ENCODE peak calls at places on chromosomes 2 and 18, in four cellular contexts. A is neuronal stem cell, Z is tibial nerve, T is erythroblast. E is an unnamed sample.

GRCh38 chr2:189581354-189582139 is 961 bp upstream of the SLC40A1 start:
- DNase-seq in Z (no peak), T (peak), A (peak), E (peak)

GRCh38 chr2:105443610-105444598 is 45.1 kb upstream of the FHL2 start:
- DNase-seq in Z (no peak), T (no peak), A (no peak), E (no peak)

GRCh38 chr18:60053747-60054304 is 154.0 kb downstream of the PMAIP1 start:
- DNase-seq in T (peak), Z (no peak), A (no peak), E (no peak)

GRCh38 chr2:151506170-151506569 is 96.5 kb downstream of the RIF1 start:
- DNase-seq in A (no peak), T (no peak), Z (no peak), E (no peak)

GRCh38 chr2:144659731-144660275 is 139.9 kb upstream of the ZEB2 start:
- DNase-seq in Z (no peak), T (peak), A (no peak), E (no peak)

GRCh38 chr2:236820763-236821344 is 251.2 kb downstream of the ACKR3 start:
- DNase-seq in A (no peak), T (no peak), Z (no peak), E (no peak)

GRCh38 chr2:168434164-168434563 is 21.9 kb upstream of the CERS6 start:
- DNase-seq in A (no peak), T (peak), Z (no peak), E (no peak)

GRCh38 chr2:172079838-172080640 is 5.3 kb upstream of the DLX1 start:
- DNase-seq in Z (no peak), A (no peak), T (peak), E (no peak)

GRCh38 chr18:9596257-9596656 is 18.1 kb downstream of the PPP4R1 start:
- DNase-seq in Z (no peak), T (no peak), A (no peak), E (no peak)

GRCh38 chr2:216777637-216778273 is 82.1 kb downstream of the TNP1 start:
- DNase-seq in T (peak), A (peak), Z (no peak), E (peak)